ENCODE peak calls at places on chromosomes 4 and X, in six cellular contexts. T, D, K, U, F and R are unnamed samples.

GRCh38 chr4:174753031-174753430 is 76.0 kb downstream of the GLRA3 start:
- DNase-seq in T (no peak), U (no peak), F (no peak), K (no peak), D (no peak), R (no peak)

GRCh38 chrX:7159132-7159861 is 11.3 kb upstream of the PUDP start:
- DNase-seq in U (no peak), D (no peak), K (peak), F (no peak), T (no peak), R (peak)

GRCh38 chrX:134373736-134374135 is 86.2 kb upstream of the HPRT1 start:
- DNase-seq in T (no peak), K (no peak), F (no peak), D (peak), U (no peak), R (no peak)

GRCh38 chr4:100591156-100591876 is 73.5 kb upstream of the EMCN start:
- DNase-seq in U (no peak), T (no peak), D (no peak), K (no peak), F (no peak), R (no peak)

GRCh38 chr4:56655209-56655626 is 25.9 kb downstream of the HOPX start:
- DNase-seq in U (peak), T (no peak), K (peak), F (peak), D (no peak), R (no peak)

GRCh38 chrX:30816079-30816478 is 73.0 kb downstream of the TAB3 start:
- DNase-seq in F (no peak), U (no peak), T (no peak), K (no peak), D (no peak), R (no peak)

GRCh38 chrX:105882581-105883275 is 60.4 kb downstream of the NRK start:
- DNase-seq in U (no peak), D (no peak), K (peak), T (no peak), F (peak), R (no peak)

GRCh38 chr4:86453044-86453501 is 93.2 kb upstream of the MAPK10 start:
- DNase-seq in K (peak), T (no peak), F (peak), U (no peak), D (no peak), R (peak)

GRCh38 chr4:177450421-177451107 is 8.3 kb upstream of the AGA start:
- DNase-seq in K (peak), F (peak), T (no peak), D (no peak), U (no peak), R (no peak)

GRCh38 chr4:68216501-68216900 is 29.0 kb downstream of the TMPRSS11B start:
- DNase-seq in U (no peak), D (no peak), T (no peak), K (no peak), F (no peak), R (no peak)

DNA sequence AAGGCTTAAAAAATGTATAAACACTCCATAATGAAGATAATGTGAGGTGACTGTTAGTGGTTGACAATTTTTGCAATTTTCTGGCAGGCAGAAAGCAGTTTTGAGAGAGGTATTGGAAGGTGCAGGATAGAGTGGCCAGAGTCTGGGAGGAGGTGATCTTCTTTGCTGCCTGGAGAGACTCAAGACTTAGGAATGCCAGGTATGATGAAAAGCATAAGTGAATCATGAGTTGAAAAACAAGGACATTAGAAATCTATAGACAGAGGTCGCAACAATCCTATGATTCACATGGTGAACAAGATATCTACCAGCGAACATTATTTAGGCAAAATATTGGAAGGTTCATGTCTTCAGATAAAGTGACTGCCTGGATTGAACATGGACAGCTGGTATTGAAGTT is 118.5 kb downstream of the CFAP299 start:
- DNase-seq in K (no peak), D (no peak), U (no peak), F (peak), T (no peak), R (peak)
- H3K27ac ChIP-seq in K (no peak), D (no peak), U (no peak), F (no peak), T (peak), R (peak)

GRCh38 chrX:39728852-39729587 is 368.7 kb downstream of the BCOR start:
- DNase-seq in K (no peak), T (no peak), F (no peak), U (no peak), D (no peak), R (no peak)
- H3K27ac ChIP-seq in K (no peak), T (no peak), F (no peak), U (no peak), D (no peak), R (no peak)

GRCh38 chr4:6277139-6277802 is 7.6 kb downstream of the WFS1 start:
- DNase-seq in U (no peak), K (no peak), T (no peak), F (no peak), D (no peak), R (no peak)
- H3K27ac ChIP-seq in U (no peak), K (no peak), T (no peak), F (no peak), D (no peak), R (no peak)

DNA sequence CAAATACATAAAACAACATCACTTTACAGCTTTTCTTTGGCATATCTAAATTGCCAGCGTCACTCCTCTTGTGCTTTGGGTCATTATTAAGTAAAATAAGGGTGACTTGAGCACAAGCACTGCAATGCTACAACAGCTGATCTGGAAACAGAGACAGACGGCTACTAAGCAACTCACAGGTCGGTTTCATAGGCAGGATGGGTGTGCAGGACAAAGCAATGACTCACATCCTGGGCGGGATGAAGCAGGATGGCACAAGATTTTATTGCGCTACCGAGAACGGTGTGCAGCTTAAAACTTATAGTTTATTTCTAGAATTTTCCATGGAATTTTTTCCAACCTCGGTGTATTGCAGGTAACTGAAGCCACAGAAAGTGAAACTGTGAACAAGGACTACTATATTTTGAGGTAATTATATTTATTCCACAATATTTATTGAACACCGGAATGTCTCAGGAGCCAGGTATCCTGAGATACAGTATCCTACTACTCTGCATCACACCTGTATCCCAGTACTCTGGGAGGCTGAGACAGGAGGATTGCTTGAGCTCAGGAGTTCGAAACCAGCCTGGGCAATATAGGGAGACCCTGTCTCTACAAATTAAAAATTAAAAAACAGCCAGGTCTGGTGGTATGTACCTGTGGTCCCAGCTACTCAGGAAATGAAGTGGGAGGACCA is 215.5 kb downstream of the APBB2 start:
- DNase-seq in F (peak), K (peak), U (no peak), T (peak), D (no peak), R (peak)
- H3K27ac ChIP-seq in F (no peak), K (no peak), U (no peak), T (no peak), D (no peak), R (peak)